ENCODE peak calls at places on chromosome 2, in five cellular contexts. G, C, Q, U and K are unnamed samples.

GRCh38 chr2:100320547-100321180 is 1.6 kb downstream of the LONRF2 start:
- DNase-seq in G (no peak), C (no peak), Q (no peak), U (no peak), K (no peak)

GRCh38 chr2:69390001-69390400 is 3.0 kb upstream of the GFPT1 start:
- DNase-seq in G (no peak), C (no peak), Q (no peak), U (no peak), K (no peak)

GRCh38 chr2:55309441-55309840 is 40.4 kb upstream of the MTIF2 start:
- DNase-seq in G (no peak), C (no peak), Q (no peak), U (peak), K (peak)

GRCh38 chr2:109379507-109379906 is 234.3 kb downstream of the SEPTIN10 start:
- DNase-seq in G (no peak), C (peak), Q (no peak), U (no peak), K (no peak)

GRCh38 chr2:224109710-224110109 is 70.6 kb upstream of the SERPINE2 start:
- DNase-seq in G (no peak), C (no peak), Q (no peak), U (no peak), K (no peak)

GRCh38 chr2:191878576-191879298 is 31.8 kb upstream of the CAVIN2 start:
- DNase-seq in G (no peak), C (no peak), Q (no peak), U (peak), K (peak)

GRCh38 chr2:108069515-108070310 is 83.4 kb downstream of the SLC5A7 start:
- DNase-seq in G (no peak), C (no peak), Q (no peak), U (no peak), K (no peak)

GRCh38 chr2:65396348-65397026 is 35.9 kb downstream of the SPRED2 start:
- DNase-seq in G (no peak), C (no peak), Q (no peak), U (no peak), K (peak)

GRCh38 chr2:213147550-213147949 is 3.9 kb downstream of the IKZF2 start:
- DNase-seq in G (no peak), C (no peak), Q (no peak), U (no peak), K (no peak)

GRCh38 chr2:215431290-215431689 is 4.6 kb downstream of the FN1 start:
- DNase-seq in G (no peak), C (no peak), Q (no peak), U (no peak), K (no peak)
- H3K4me3 ChIP-seq in G (no peak), C (no peak), Q (no peak), U (peak), K (peak)

DNA sequence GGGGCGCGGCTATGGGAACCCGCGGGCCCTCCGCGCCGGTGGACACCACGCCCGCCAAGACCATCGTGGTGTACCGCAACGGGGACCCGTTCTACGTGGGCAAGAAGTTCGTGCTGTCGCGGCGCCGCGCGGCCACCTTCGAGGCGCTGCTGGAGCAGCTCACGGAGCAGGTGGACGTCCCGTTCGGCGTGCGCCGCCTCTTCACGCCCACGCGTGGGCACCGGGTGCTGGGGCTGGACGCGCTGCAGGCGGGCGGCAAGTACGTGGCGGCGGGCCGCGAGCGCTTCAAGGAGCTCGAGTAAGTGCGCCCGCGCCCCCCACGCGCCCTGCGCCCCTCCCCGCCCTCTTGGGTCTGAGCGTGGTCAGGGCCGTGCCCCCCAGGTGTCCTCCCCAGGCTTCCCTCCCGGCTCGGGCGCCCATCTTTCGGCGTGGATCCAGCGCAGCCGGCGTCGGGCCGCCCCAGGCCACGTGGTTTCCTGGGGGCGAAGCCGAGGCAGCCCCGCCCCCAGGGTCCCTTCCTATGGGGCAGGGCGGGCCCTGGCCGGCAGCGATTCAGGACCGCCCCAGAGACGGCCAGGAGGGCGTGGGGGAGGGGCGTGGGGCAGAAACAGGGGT is 473 bp downstream of the DCDC2C start:
- DNase-seq in G (no peak), C (no peak), Q (no peak), U (no peak), K (no peak)
- H3K4me3 ChIP-seq in G (no peak), C (peak), Q (no peak), U (no peak), K (no peak)

DNA sequence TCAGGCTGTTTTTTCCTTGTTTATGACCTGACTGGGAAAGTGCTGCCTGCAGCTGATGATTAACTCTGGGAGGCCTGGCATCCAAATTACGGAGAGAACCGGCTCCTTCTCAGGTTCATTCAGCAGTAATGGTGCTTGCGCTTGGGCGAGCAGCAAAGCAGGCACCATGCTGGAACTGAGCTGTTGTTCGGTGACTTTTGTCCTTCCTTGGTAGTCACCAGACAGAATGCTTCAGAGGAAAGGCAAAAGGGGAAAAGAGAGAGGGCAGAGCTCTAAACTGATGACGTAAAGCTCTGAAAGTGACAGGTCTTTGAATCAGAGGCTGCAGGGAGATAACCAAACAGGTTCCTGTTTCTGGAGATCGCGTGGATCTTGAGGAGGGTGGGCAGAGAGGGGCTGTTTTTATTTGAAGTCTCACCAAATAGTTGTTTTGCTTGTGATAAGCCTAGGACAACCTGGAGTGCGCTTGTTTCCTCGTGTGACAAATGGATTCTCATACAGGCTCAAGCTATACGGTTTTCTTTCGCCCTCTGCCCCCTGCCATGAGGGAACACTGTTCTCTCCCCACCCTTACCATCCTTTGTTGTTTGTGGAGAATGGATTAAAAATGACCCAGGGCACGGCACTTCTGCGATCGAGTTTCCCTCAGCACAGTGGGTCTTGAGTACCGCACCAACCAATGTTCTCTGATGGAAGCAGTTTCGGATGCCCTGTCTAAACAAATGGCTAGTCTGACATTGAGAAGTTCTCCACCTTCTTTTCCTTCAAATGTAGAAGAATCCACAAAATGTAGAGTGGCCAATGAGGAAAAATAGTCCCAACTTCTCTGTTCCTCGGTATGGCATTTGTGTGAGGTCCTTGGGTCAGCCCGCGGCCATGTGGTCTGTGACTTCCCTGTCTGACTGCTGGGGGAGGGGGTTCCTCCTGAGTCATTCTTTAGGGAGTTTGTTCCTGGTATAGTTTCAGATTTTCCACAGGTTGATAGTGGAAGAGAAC is 1.3 kb downstream of the RASGRP3 start:
- DNase-seq in G (no peak), C (no peak), Q (no peak), U (no peak), K (no peak)
- H3K4me3 ChIP-seq in G (peak), C (peak), Q (peak), U (no peak), K (no peak)

GRCh38 chr2:111116843-111117665 is 3.7 kb upstream of the BCL2L11 start:
- DNase-seq in G (peak), C (peak), Q (no peak), U (peak), K (no peak)
- H3K4me3 ChIP-seq in G (no peak), C (peak), Q (no peak), U (peak), K (peak)

DNA sequence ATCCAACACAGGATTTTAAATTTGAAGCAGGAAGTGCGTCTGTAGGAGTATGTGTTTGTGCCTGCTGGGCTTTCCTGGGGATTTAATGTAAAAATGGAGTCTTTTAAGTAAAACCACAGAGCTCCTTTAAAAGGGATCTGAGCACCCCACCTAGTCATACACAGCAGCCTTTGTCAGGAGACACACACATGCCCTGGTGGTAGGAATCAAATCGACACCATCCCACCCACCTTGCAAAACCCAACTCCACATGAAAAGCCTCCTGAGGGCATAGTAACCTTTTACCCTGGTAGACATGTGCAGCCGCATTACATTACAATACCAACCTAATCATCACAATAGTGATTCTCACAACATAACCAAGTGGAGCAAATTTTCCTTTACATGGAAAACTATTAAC is 29.0 kb downstream of the UXS1 start:
- DNase-seq in G (no peak), C (no peak), Q (no peak), U (no peak), K (no peak)
- H3K4me3 ChIP-seq in G (no peak), C (no peak), Q (no peak), U (no peak), K (no peak)